ENCODE peak calls at places on chromosome X, in four cellular contexts. O is neural progenitor cell, T is HepG2, L is neuronal stem cell. Y is an unnamed sample.

GRCh38 chrX:275967-276587 is 5.1 kb upstream of the PLCXD1 start:
- DNase-seq in O (peak), T (peak), L (peak), Y (peak)

GRCh38 chrX:133983974-133984578 is 1.3 kb downstream of the GPC3 start:
- DNase-seq in O (peak), T (no peak), L (no peak), Y (no peak)

GRCh38 chrX:20218809-20219505 is 47.8 kb downstream of the RPS6KA3 start:
- DNase-seq in O (peak), T (no peak), L (no peak), Y (no peak)

GRCh38 chrX:7891928-7892327 is 35.3 kb downstream of the PNPLA4 start:
- DNase-seq in O (no peak), T (peak), L (no peak), Y (no peak)

GRCh38 chrX:109635151-109635550 is 10.2 kb upstream of the KCNE5 start:
- DNase-seq in O (peak), T (no peak), L (no peak), Y (peak)

GRCh38 chrX:74924449-74925209 is 623 bp downstream of the NEXMIF start:
- DNase-seq in O (peak), T (no peak), L (peak), Y (no peak)

GRCh38 chrX:111886678-111887077 is 10.7 kb downstream of the TRPC5OS start:
- DNase-seq in O (no peak), T (no peak), L (no peak), Y (no peak)

GRCh38 chrX:12758291-12758690 is 32.9 kb upstream of the PRPS2 start:
- DNase-seq in O (no peak), T (no peak), L (no peak), Y (no peak)

GRCh38 chrX:65643046-65643785 is 24.2 kb upstream of the MSN start:
- DNase-seq in O (no peak), T (no peak), L (no peak), Y (peak)

GRCh38 chrX:1249101-1249887 is 19.3 kb upstream of the CSF2RA start:
- DNase-seq in O (peak), T (peak), L (peak), Y (peak)

GRCh38 chrX:112642349-112642748 is 37.4 kb downstream of the LHFPL1 start:
- DNase-seq in O (peak), T (peak), L (peak), Y (peak)

GRCh38 chrX:100979881-100980607 is 10.5 kb downstream of the ARL13A start:
- DNase-seq in O (no peak), T (peak), L (no peak), Y (peak)

GRCh38 chrX:50747471-50747900 is 66.5 kb downstream of the SHROOM4 start:
- DNase-seq in O (peak), T (peak), L (peak), Y (peak)

GRCh38 chrX:134537179-134537945 is 77.4 kb downstream of the HPRT1 start:
- DNase-seq in O (no peak), T (peak), L (no peak), Y (peak)

GRCh38 chrX:136546369-136546768 is 14.4 kb downstream of the VGLL1 start:
- DNase-seq in O (no peak), T (no peak), L (no peak), Y (no peak)

GRCh38 chrX:30751497-30751896 is 98.3 kb downstream of the GK start:
- DNase-seq in O (no peak), T (no peak), L (no peak), Y (peak)

GRCh38 chrX:49879656-49880277 is 483 bp downstream of the USP27X start:
- DNase-seq in O (no peak), T (no peak), L (no peak), Y (no peak)

GRCh38 chrX:154809939-154810665 is 4.8 kb upstream of the MPP1 start:
- DNase-seq in O (no peak), T (no peak), L (no peak), Y (no peak)
- H2AFZ ChIP-seq in O (no peak), T (no peak), L (no peak), Y (no peak)

GRCh38 chrX:104343408-104344129 is 88.8 kb upstream of the ESX1 start:
- DNase-seq in O (peak), T (peak), L (peak), Y (peak)

GRCh38 chrX:104351173-104351769 is 96.5 kb upstream of the ESX1 start:
- DNase-seq in O (no peak), T (no peak), L (no peak), Y (peak)

GRCh38 chrX:104342065-104342464 is 87.3 kb upstream of the ESX1 start:
- DNase-seq in O (no peak), T (no peak), L (no peak), Y (no peak)

GRCh38 chrX:104347860-104348259 is 93.1 kb upstream of the ESX1 start:
- DNase-seq in O (no peak), T (no peak), L (no peak), Y (no peak)
- H2AFZ ChIP-seq in O (no peak), T (no peak), L (no peak), Y (no peak)

DNA sequence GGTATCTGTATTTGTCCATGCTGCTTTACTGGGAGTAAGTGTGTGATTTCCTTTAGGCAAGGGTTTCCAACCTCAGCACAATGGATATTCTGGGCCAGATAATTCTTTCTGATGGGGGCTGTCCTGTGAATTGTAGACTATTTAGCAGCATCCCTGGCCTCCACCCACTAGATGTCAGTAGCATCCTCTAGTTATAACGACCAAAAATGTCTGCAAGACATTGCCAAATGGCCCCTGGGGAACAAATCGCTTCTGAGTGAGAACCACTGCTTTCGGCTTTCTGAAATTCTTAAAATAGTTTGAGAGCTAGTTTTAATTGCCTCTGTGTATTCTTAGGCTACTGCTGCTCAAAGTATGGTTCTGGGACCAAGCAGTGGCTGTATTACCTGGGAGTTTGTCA is 81.2 kb upstream of the GPM6B start:
- DNase-seq in O (peak), T (no peak), L (no peak), Y (peak)
- H2AFZ ChIP-seq in O (no peak), T (no peak), L (no peak), Y (peak)

DNA sequence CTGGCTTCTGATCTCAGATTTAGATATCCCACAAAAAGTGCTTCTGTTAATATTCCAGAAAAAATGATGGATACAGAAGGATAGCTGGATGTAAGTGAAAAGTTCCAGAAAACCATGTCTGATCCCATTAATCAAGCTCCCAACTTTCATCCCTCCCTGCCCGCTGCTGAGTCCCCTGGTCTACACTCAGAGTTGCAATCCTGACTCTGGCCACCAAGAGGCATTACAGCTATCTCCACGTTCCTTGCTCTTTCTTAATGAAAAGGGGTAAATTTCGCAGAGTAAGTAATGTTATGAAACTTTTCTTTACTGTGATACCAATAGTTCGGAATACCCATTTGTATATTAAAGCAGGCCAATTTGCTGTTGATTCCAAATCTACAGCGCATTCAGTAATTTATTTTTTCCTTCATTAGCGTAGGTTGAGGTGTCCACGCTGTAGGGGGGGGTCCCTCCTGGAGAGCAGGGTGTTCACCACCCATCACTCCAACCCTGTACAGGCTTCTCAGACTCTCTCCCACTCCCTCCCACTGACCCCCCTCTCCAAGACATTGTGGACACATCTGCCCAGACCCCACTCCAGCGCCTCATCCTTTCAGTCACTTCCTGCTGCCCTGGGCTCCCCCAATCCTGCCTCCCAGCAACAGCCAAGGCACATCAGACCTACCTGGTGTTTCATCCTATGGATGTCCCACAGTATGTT is 55.1 kb downstream of the RAB40A start:
- DNase-seq in O (peak), T (peak), L (no peak), Y (peak)
- H2AFZ ChIP-seq in O (no peak), T (no peak), L (no peak), Y (peak)

GRCh38 chrX:149510386-149510785 is 5.3 kb upstream of the IDS start:
- DNase-seq in O (peak), T (no peak), L (no peak), Y (peak)

GRCh38 chrX:149513713-149514427 is 8.8 kb upstream of the IDS start:
- DNase-seq in O (no peak), T (no peak), L (no peak), Y (peak)

GRCh38 chrX:149512225-149512885 is 7.2 kb upstream of the IDS start:
- DNase-seq in O (peak), T (peak), L (peak), Y (peak)

GRCh38 chrX:149508467-149508866 is 3.4 kb upstream of the IDS start:
- DNase-seq in O (no peak), T (no peak), L (no peak), Y (no peak)

GRCh38 chrX:149511081-149511480 is 6.0 kb upstream of the IDS start:
- DNase-seq in O (no peak), T (no peak), L (no peak), Y (peak)
- H2AFZ ChIP-seq in O (no peak), T (no peak), L (no peak), Y (no peak)